ENCODE peak calls at places on chromosomes 4 and X, in eight cellular contexts. D, B, N, C, T, I, S and E are unnamed samples.

GRCh38 chrX:85107407-85107806 is 103.7 kb downstream of the APOOL start:
- DNase-seq in S (no peak), C (no peak), D (no peak), B (no peak), N (no peak), I (no peak), T (no peak), E (peak)

GRCh38 chr4:20203508-20203907 is 48.2 kb upstream of the SLIT2 start:
- DNase-seq in S (no peak), T (no peak), I (no peak), B (peak), D (no peak), C (no peak), N (no peak), E (no peak)

GRCh38 chr4:865121-865465 is 39.2 kb upstream of the CPLX1 start:
- DNase-seq in S (no peak), N (no peak), D (no peak), C (no peak), I (no peak), T (no peak), B (no peak), E (no peak)

GRCh38 chr4:86496094-86497060 is 97.7 kb upstream of the PTPN13 start:
- DNase-seq in I (peak), S (no peak), C (no peak), T (no peak), B (peak), D (no peak), N (peak), E (no peak)

GRCh38 chr4:48483006-48483776 is at the start of gene SLC10A4:
- DNase-seq in S (no peak), D (no peak), T (no peak), I (no peak), N (no peak), B (peak), C (no peak), E (no peak)

GRCh38 chr4:74374561-74375327 is 9.8 kb downstream of the EREG start:
- DNase-seq in C (no peak), D (peak), B (no peak), I (peak), N (no peak), S (no peak), T (no peak), E (no peak)

GRCh38 chr4:136900706-136901105 is 631.6 kb downstream of the PCDH18 start:
- DNase-seq in I (no peak), N (no peak), T (no peak), D (no peak), C (no peak), S (no peak), B (no peak), E (no peak)

GRCh38 chr4:139815646-139816601 is 150.3 kb downstream of the MGST2 start:
- DNase-seq in S (no peak), D (no peak), C (no peak), N (no peak), T (no peak), B (peak), I (no peak), E (peak)

GRCh38 chr4:17315459-17315858 is 196.4 kb downstream of the QDPR start:
- DNase-seq in C (no peak), D (no peak), B (no peak), I (no peak), T (no peak), S (no peak), N (no peak), E (no peak)